ENCODE peak calls at places on chromosomes 13 and 19, in ten cellular contexts. U, G, J, P, K, W, Y, Z, N and B are unnamed samples.

GRCh38 chr13:44299544-44299943 is 74.1 kb upstream of the SERP2 start:
- DNase-seq in Z (no peak), Y (no peak), K (no peak), W (no peak), J (no peak), U (no peak), N (no peak), P (no peak), G (no peak), B (no peak)

GRCh38 chr19:43507880-43508279 is 3.3 kb upstream of the PHLDB3 start:
- DNase-seq in Z (no peak), U (no peak), K (peak; percentile 13), P (no peak), Y (no peak), W (no peak), G (no peak), J (no peak), N (no peak), B (no peak)

GRCh38 chr13:36395280-36395679 is 37.0 kb upstream of the CCNA1 start:
- DNase-seq in J (no peak), K (peak; percentile 72), U (peak; percentile 81), Z (no peak), P (no peak), G (no peak), W (no peak), Y (no peak), N (no peak), B (peak; percentile 40)

GRCh38 chr19:9128171-9128570 is 1.4 kb upstream of the OR7G3 start:
- DNase-seq in J (no peak), W (peak; percentile 48), Z (no peak), P (no peak), Y (no peak), K (peak; percentile 10), G (no peak), N (no peak), U (peak; percentile 70), B (peak; percentile 5)

GRCh38 chr13:113145496-113145895 is 13.0 kb upstream of the PROZ start:
- DNase-seq in Y (no peak), K (no peak), N (no peak), W (no peak), P (no peak), J (no peak), Z (no peak), G (no peak), U (no peak), B (no peak)

GRCh38 chr13:29917573-29918091 is 67.2 kb upstream of the UBL3 start:
- DNase-seq in U (no peak), Y (no peak), N (no peak), W (no peak), Z (no peak), P (no peak), G (no peak), J (no peak), K (no peak), B (no peak)

GRCh38 chr13:34750078-34750703 is 191.9 kb upstream of the NBEA start:
- DNase-seq in Z (no peak), G (peak; percentile 58), K (peak; percentile 12), P (no peak), U (peak; percentile 66), N (no peak), W (no peak), J (peak; percentile 69), Y (no peak), B (no peak)

GRCh38 chr13:42860485-42860884 is 79.1 kb downstream of the FAM216B start:
- DNase-seq in J (no peak), U (no peak), W (no peak), Y (no peak), G (no peak), N (no peak), K (no peak), Z (no peak), P (no peak), B (no peak)

GRCh38 chr13:74931698-74932433 is 550.1 kb downstream of the TBC1D4 start:
- DNase-seq in W (no peak), Z (no peak), U (no peak), K (peak; percentile 75), J (no peak), G (no peak), Y (no peak), P (no peak), N (no peak), B (no peak)

GRCh38 chr19:6532244-6532999 is 1.6 kb downstream of the TNFSF9 start:
- DNase-seq in G (no peak), J (no peak), W (no peak), Y (no peak), U (no peak), Z (peak; percentile 78), N (no peak), P (no peak), K (no peak), B (no peak)

GRCh38 chr13:111153977-111154332 is 38.8 kb downstream of the ARHGEF7 start:
- DNase-seq in J (no peak), N (peak; percentile 89), Y (no peak), W (peak; percentile 26), U (no peak), G (peak; percentile 53), Z (peak; percentile 34), P (peak; percentile 56), K (peak; percentile 67), B (peak; percentile 2)

GRCh38 chr19:49475995-49476880 is 2.2 kb downstream of the FLT3LG start:
- DNase-seq in N (peak; percentile 94), K (peak; percentile 57), J (no peak), P (no peak), Y (peak; percentile 73), W (no peak), U (peak; percentile 53), G (no peak), Z (peak; percentile 60), B (no peak)

GRCh38 chr13:109211616-109212015 is 574.8 kb downstream of the IRS2 start:
- DNase-seq in G (no peak), Y (no peak), Z (no peak), W (peak; percentile 35), J (no peak), P (no peak), U (no peak), K (peak; percentile 85), N (no peak), B (no peak)

GRCh38 chr13:93180376-93180966 is 46.1 kb upstream of the GPC6 start:
- DNase-seq in G (no peak), W (no peak), K (peak; percentile 2), J (no peak), Z (no peak), N (no peak), U (peak; percentile 88), Y (no peak), P (no peak), B (no peak)

GRCh38 chr19:2575734-2576481 is 100.0 kb downstream of the GADD45B start:
- DNase-seq in N (peak; percentile 97), J (peak; percentile 80), Y (peak; percentile 94), W (peak; percentile 95), Z (no peak), K (peak; percentile 50), U (peak; percentile 95), P (no peak), G (peak; percentile 83), B (peak; percentile 91)

GRCh38 chr13:32228330-32229041 is 86.7 kb downstream of the ZAR1L start:
- DNase-seq in Z (no peak), J (no peak), N (no peak), G (no peak), Y (no peak), W (peak; percentile 55), K (peak; percentile 68), U (peak; percentile 14), P (no peak), B (no peak)

GRCh38 chr19:6061420-6062130 is 48.7 kb downstream of the RFX2 start:
- DNase-seq in G (peak; percentile 26), W (no peak), N (peak; percentile 87), P (peak; percentile 36), Y (no peak), U (no peak), K (no peak), J (peak; percentile 66), Z (no peak), B (no peak)

GRCh38 chr19:1131718-1132552 is 28.1 kb downstream of the GPX4 start:
- DNase-seq in K (peak; percentile 97), U (peak; percentile 94), P (peak; percentile 96), Y (peak; percentile 90), W (peak; percentile 70), Z (peak; percentile 89), N (peak; percentile 97), G (peak; percentile 79), J (peak; percentile 84), B (peak; percentile 58)
- H3K4me3 ChIP-seq in K (peak overlapping the region; percentile 74), U (peak overlapping the region; percentile 30), P (peak overlapping the region; percentile 90), Y (peak overlapping the region; percentile 90), W (peak overlapping the region; percentile 75), Z (peak overlapping the region; percentile 71), N (peak overlapping the region; percentile 34), G (peak overlapping the region; percentile 55), J (peak overlapping the region; percentile 57), B (peak overlapping the region; percentile 72)

GRCh38 chr13:50268500-50268899 is 253.3 kb downstream of the KCNRG start:
- DNase-seq in U (peak; percentile 44), P (no peak), K (peak; percentile 31), Z (no peak), G (no peak), W (no peak), Y (no peak), N (no peak), J (no peak), B (no peak)

GRCh38 chr13:50267917-50268316 is 252.7 kb downstream of the KCNRG start:
- DNase-seq in U (no peak), K (no peak), N (no peak), Z (no peak), W (no peak), P (peak; percentile 35), Y (no peak), G (no peak), J (no peak), B (no peak)
- H3K4me3 ChIP-seq in U (no peak overlapping the region), K (no peak overlapping the region), N (no peak overlapping the region), Z (no peak overlapping the region), W (no peak overlapping the region), P (no peak overlapping the region), Y (no peak overlapping the region), G (no peak overlapping the region), J (no peak overlapping the region), B (no peak overlapping the region)

DNA sequence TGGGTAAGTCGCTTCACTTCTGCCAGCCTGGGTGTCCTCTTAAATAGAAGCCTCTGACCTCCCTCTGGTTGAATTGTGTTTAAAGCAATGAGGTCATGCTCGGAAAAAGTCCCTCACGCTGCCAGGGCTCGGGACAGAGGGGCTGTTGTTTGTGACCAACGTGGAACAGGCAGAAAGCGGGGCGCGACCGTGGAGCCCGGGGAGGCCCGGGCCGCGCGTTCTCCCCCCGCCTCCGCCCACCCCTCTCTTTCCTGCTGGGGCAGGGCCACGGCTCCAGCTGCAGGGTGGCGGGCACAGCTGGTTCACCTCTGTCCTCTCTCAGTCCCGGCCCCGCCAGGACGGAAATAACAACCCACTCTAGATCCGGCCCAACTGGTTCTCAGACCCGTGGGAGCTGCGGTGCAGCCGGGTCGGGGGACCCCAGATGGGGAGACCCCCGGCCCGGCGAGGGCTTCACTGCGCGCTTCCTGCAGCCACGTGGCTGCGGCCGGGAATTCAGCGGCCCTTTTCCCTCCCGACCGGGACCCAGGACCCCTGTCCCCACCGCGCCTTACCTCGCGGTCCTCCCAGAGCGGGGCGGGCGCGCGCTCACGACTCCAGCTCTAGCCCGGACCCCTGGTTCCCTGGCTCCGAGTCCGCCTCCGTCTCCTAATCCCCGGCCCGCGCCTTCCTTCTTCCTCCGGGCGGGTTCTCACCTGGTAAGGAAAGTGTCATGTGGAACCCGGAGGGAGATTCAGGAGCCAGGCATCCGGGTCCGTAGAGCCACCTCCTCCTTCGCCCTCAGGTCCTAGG is 1.9 kb downstream of the CDC42EP5 start:
- DNase-seq in W (no peak), Z (no peak), N (peak; percentile 91), G (no peak), K (peak; percentile 44), U (no peak), J (no peak), P (peak; percentile 31), Y (peak; percentile 59), B (no peak)
- H3K4me3 ChIP-seq in W (peak overlapping the region; percentile 47), Z (no peak overlapping the region), N (peak overlapping the region; percentile 28), G (peak overlapping the region; percentile 29), K (peak overlapping the region; percentile 62), U (peak overlapping the region; percentile 12), J (peak overlapping the region; percentile 11), P (peak overlapping the region; percentile 41), Y (peak overlapping the region; percentile 58), B (peak overlapping the region; percentile 54)

GRCh38 chr13:40662866-40663265 is 3.6 kb downstream of the FOXO1 start:
- DNase-seq in Y (no peak), N (no peak), Z (no peak), U (no peak), G (no peak), P (no peak), W (no peak), K (no peak), J (no peak), B (no peak)
- H3K4me3 ChIP-seq in Y (peak overlapping the region; percentile 95), N (no peak overlapping the region), Z (peak overlapping the region; percentile 91), U (peak overlapping the region; percentile 4), G (no peak overlapping the region), P (no peak overlapping the region), W (no peak overlapping the region), K (no peak overlapping the region), J (peak overlapping the region; percentile 62), B (no peak overlapping the region)